ENCODE peak calls at places on chromosomes 13 and 19, in five cellular contexts. N, Q, P, B and E are unnamed samples.

GRCh38 chr19:58581227-58582141 is 8.3 kb upstream of the MZF1 start:
- DNase-seq in Q (peak), N (no peak), B (peak), P (no peak), E (peak)

GRCh38 chr13:25170554-25171107 is 1.5 kb downstream of the AMER2 start:
- DNase-seq in N (peak), B (no peak), Q (no peak), P (no peak), E (no peak)

GRCh38 chr19:41744850-41745249 is 10.5 kb upstream of the CEACAM6 start:
- DNase-seq in B (no peak), N (no peak), Q (no peak), P (no peak), E (peak)

GRCh38 chr19:43519436-43520088 is 7.4 kb downstream of the ETHE1 start:
- DNase-seq in N (peak), Q (peak), B (peak), P (peak), E (peak)

GRCh38 chr19:6108721-6109633 is 1.3 kb downstream of the RFX2 start:
- DNase-seq in B (no peak), N (peak), Q (peak), P (no peak), E (peak)

GRCh38 chr13:52651880-52652169 is 811 bp upstream of the SUGT1 start:
- DNase-seq in N (peak), Q (no peak), P (no peak), B (no peak), E (no peak)

GRCh38 chr13:25901460-25902376 is 150.1 kb downstream of the SHISA2 start:
- DNase-seq in Q (no peak), N (peak), P (peak), B (peak), E (no peak)

GRCh38 chr19:12792048-12792852 is 964 bp downstream of the JUNB start:
- DNase-seq in B (peak), N (peak), P (no peak), Q (peak), E (peak)

GRCh38 chr19:5090780-5091575 is 122.1 kb downstream of the KDM4B start:
- DNase-seq in P (no peak), B (no peak), Q (peak), N (peak), E (no peak)

GRCh38 chr19:42577016-42577415 is 17.7 kb downstream of the CEACAM8 start:
- DNase-seq in P (no peak), N (no peak), Q (no peak), B (no peak), E (no peak)

GRCh38 chr19:42092350-42092749 is 16.4 kb downstream of the ZNF574 start:
- DNase-seq in P (no peak), N (peak), Q (no peak), B (no peak), E (peak)

GRCh38 chr19:49413348-49413747 is 9.9 kb downstream of the PTH2 start:
- DNase-seq in B (no peak), Q (no peak), P (no peak), N (peak), E (no peak)

GRCh38 chr19:12527034-12527836 is 24.0 kb downstream of the ZNF564 start:
- DNase-seq in P (no peak), Q (no peak), N (no peak), B (no peak), E (no peak)

GRCh38 chr13:72293206-72293605 is 426.2 kb upstream of the DACH1 start:
- DNase-seq in B (no peak), Q (no peak), N (no peak), P (no peak), E (no peak)

GRCh38 chr19:1154731-1155351 is 19.2 kb downstream of the SBNO2 start:
- DNase-seq in Q (no peak), P (no peak), B (peak), N (peak), E (peak)

GRCh38 chr13:113122571-113123225 is at the start of gene F10:
- DNase-seq in P (no peak), Q (peak), B (peak), N (peak), E (no peak)

GRCh38 chr19:10419646-10420443 is 493 bp upstream of the PDE4A start:
- DNase-seq in B (no peak), Q (peak), N (peak), P (no peak), E (no peak)

GRCh38 chr19:41359741-41360140 is 4.2 kb downstream of the B9D2 start:
- DNase-seq in B (no peak), P (no peak), N (no peak), Q (no peak), E (no peak)

GRCh38 chr13:34462843-34463242 is 479.2 kb upstream of the NBEA start:
- DNase-seq in P (no peak), N (no peak), B (no peak), Q (no peak), E (no peak)

GRCh38 chr19:6062961-6063575 is 47.2 kb downstream of the RFX2 start:
- DNase-seq in Q (no peak), P (no peak), B (no peak), N (no peak), E (no peak)

GRCh38 chr19:15893498-15893897 is 4.4 kb downstream of the CYP4F2 start:
- DNase-seq in N (no peak), B (no peak), P (no peak), Q (no peak), E (no peak)

DNA sequence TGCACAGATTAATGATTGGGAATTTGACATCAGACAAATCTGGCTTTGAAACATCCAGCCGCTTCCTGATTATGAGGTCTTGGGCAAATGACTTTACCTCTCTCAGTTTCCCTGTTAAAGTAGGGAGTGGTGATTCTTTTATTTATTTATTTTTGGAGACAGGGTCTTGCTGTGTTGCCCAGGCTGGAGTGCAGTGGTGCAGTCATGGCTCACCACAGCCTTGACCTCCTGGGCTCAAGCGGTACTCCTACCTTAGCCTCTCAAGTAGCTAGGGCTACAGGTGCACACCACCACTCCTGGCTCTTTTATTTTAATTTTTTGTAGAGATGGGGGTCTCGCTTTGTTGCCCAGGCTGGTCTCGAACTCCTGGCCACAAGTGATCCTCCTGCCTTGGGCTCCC is 2.7 kb downstream of the PSMD8 start:
- DNase-seq in P (no peak), B (no peak), N (no peak), Q (no peak), E (no peak)
- H3K4me3 ChIP-seq in P (peak), B (no peak), N (peak), Q (no peak), E (no peak)

DNA sequence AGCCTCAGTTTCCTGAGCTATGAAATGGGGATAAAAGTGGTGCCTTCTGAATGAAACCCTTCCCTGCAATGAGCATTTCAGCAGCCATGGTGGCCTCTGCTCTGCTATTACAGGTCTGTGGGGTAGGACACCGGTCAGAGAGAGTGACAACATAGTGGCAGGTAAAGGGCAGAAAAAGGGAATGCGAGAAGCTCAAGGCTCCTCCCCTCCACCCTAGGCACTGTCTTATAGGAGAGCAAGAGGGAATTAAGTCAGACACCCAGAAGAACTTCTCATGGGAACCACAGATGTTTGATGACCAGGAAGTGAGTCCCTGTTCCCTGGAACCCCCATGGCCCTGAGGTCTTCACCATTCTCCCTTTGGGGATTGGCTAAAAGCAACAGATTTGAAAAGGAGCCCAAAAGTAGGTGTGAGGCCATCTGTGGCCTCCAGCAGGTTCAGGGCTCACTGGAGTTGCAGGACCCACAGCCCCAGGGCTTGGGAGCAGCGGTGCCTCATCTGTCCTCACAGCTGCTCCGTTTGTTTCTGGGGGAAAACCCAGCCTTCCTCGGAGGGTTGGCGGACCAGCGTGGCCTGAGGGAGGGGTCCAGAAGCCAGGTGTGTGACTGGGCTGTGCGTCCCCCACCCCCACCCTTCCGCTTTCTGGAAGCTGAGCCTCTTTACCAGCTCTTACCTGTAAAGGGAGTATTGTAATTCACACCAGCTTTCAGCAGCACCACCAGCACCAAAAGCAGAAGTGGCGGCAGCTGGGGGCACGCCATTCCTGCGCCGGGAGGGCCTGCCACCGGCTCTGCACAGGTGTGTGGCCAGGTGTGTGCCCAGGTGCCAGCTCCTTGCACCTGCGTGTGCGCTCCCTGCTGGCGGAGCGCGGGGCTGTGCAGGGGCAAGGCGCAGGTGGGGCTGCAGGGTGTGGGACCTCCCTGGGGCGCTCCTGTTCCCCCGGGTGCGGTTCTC is 19.4 kb downstream of the IQCN start:
- DNase-seq in Q (no peak), B (no peak), P (no peak), N (no peak), E (peak)
- TF ChIP-seq GABPA in Q (no peak), B (no peak), P (no peak), N (no peak), E (peak)

GRCh38 chr13:30998548-30999140 is 66.2 kb downstream of the TEX26 start:
- DNase-seq in Q (no peak), B (no peak), P (no peak), N (peak), E (no peak)
- TF ChIP-seq REST in Q (no peak), B (no peak), P (no peak), N (no peak), E (no peak)

GRCh38 chr19:17335575-17335974 is 920 bp upstream of the ANO8 start:
- DNase-seq in P (no peak), Q (no peak), B (no peak), N (no peak), E (no peak)
- H3K4me3 ChIP-seq in P (no peak), Q (no peak), B (no peak), N (peak), E (no peak)